ENCODE peak calls at places on chromosomes 3 and 15, in four cellular contexts. V is H9, T is mesenchymal stem cell, S is IMR-90. Z is an unnamed sample.
A peak's percentile ranks its signal among the peaks of the same experiment; 100 is the strongest.

GRCh38 chr15:80596521-80596976 is 98.6 kb upstream of the ABHD17C start:
- DNase-seq in S (peak; percentile 18), T (no peak), V (no peak), Z (no peak)

GRCh38 chr15:78004222-78004727 is 73.2 kb downstream of the TBC1D2B start:
- DNase-seq in V (no peak), S (no peak), T (no peak), Z (no peak)

GRCh38 chr15:51939216-51939615 is 32.4 kb downstream of the LEO1 start:
- DNase-seq in T (no peak), S (no peak), V (no peak), Z (no peak)

GRCh38 chr3:123790254-123791072 is 93.7 kb downstream of the MYLK start:
- DNase-seq in V (no peak), S (peak; percentile 34), T (peak; percentile 74), Z (no peak)

GRCh38 chr15:63246691-63247464 is 30.5 kb upstream of the APH1B start:
- DNase-seq in T (peak; percentile 92), V (no peak), S (peak; percentile 91), Z (no peak)

GRCh38 chr3:35602395-35602936 is 36.9 kb upstream of the ARPP21 start:
- DNase-seq in T (no peak), S (no peak), V (no peak), Z (no peak)

GRCh38 chr15:70271422-70272088 is 173.8 kb upstream of the TLE3 start:
- DNase-seq in T (peak; percentile 97), S (peak; percentile 95), V (no peak), Z (peak; percentile 43)

GRCh38 chr15:73686781-73687256 is 2.6 kb downstream of the CD276 start:
- DNase-seq in T (peak; percentile 97), V (no peak), S (peak; percentile 97), Z (no peak)

GRCh38 chr3:43769097-43769470 is 78.3 kb downstream of the ABHD5 start:
- DNase-seq in V (no peak), T (no peak), S (no peak), Z (no peak)

GRCh38 chr3:168988867-168989266 is 674.6 kb downstream of the MECOM start:
- DNase-seq in T (no peak), V (no peak), S (no peak), Z (no peak)

GRCh38 chr15:68335251-68335650 is 57.7 kb downstream of the FEM1B start:
- DNase-seq in T (no peak), S (no peak), V (no peak), Z (no peak)

GRCh38 chr15:70936326-70936725 is 43.7 kb downstream of the LRRC49 start:
- DNase-seq in S (peak; percentile 21), V (no peak), T (no peak), Z (no peak)

GRCh38 chr15:71171195-71171594 is 55.9 kb downstream of the THSD4 start:
- DNase-seq in T (no peak), V (no peak), S (no peak), Z (no peak)

GRCh38 chr3:114147281-114147680 is 31.6 kb downstream of the DRD3 start:
- DNase-seq in T (no peak), S (no peak), V (peak; percentile 60), Z (no peak)

GRCh38 chr3:13244695-13245449 is 171.6 kb upstream of the IQSEC1 start:
- DNase-seq in T (no peak), S (no peak), V (no peak), Z (no peak)

GRCh38 chr3:24523195-24523594 is 28.5 kb upstream of the THRB start:
- DNase-seq in V (no peak), S (no peak), T (no peak), Z (no peak)
- H2AK5ac ChIP-seq in V (no peak overlapping the region), S (no peak overlapping the region), T (no peak overlapping the region), Z (no peak overlapping the region)

GRCh38 chr15:67176195-67176971 is 78.1 kb downstream of the AAGAB start:
- DNase-seq in V (no peak), T (peak; percentile 26), S (no peak), Z (no peak)

GRCh38 chr15:67174864-67175573 is 79.4 kb downstream of the AAGAB start:
- DNase-seq in V (no peak), S (peak; percentile 68), T (peak; percentile 79), Z (no peak)

GRCh38 chr15:67174446-67174845 is 80.0 kb downstream of the AAGAB start:
- DNase-seq in V (no peak), T (no peak), S (no peak), Z (no peak)

GRCh38 chr15:67173786-67174185 is 80.7 kb downstream of the AAGAB start:
- DNase-seq in S (no peak), T (no peak), V (no peak), Z (no peak)

GRCh38 chr15:67175643-67176071 is 78.8 kb downstream of the AAGAB start:
- DNase-seq in V (no peak), S (peak; percentile 69), T (peak; percentile 93), Z (no peak)
- H3K27ac ChIP-seq in V (no peak overlapping the region), S (peak overlapping the region; percentile 78), T (no peak overlapping the region), Z (no peak overlapping the region)

DNA sequence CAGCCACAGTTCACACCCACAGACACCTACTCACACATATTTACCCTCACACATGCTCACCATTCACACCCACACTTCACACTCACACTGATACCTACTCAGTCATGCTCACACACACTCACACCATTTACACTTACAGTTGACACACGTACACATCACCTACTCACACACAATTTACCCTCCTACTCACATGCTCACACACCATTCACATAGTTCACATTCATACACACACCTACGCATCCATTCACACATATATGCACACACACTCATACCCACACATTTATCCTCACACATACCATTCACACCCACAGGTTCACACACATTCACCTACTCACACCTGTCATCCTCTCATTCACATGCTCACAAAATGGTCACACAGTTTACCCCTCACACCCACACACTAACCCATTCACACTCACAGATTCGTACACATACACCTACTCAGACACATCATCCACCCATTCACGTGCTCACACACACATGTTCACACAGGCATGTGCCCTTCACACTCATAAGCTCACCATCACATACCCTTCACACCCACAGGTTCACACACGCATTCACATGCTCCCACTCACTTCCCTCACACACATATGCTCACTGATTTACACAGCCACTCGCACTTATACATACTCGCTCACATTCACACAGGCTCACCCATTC is 42.3 kb downstream of the HMCES start:
- DNase-seq in S (no peak), V (no peak), T (no peak), Z (no peak)
- H2AK5ac ChIP-seq in S (no peak overlapping the region), V (no peak overlapping the region), T (no peak overlapping the region), Z (no peak overlapping the region)

GRCh38 chr3:37544869-37545352 is 316.8 kb upstream of the CTDSPL start:
- DNase-seq in S (no peak), T (no peak), V (no peak), Z (no peak)
- H3K27ac ChIP-seq in S (no peak overlapping the region), T (no peak overlapping the region), V (no peak overlapping the region), Z (no peak overlapping the region)

DNA sequence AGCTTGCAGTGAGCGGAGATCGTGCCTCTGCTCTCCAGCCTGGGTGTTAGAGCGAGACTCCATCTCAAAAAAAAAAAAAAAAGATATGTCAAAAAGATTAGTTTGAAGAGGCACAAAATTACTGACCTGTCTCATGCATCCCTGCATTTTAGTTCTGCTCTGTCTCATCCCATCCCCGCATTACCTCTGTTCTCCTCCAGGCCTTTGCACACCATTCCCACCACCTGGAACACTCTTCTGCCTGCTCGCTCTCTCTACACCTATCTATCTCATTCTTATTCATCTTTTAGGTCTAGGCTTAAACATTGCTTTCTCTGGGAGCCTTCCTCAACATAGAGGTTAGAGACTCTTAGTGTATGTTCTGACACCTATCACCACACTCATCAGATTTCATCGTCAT is 32.9 kb upstream of the ZNF770 start:
- DNase-seq in S (no peak), T (no peak), V (no peak), Z (no peak)
- H2AK5ac ChIP-seq in S (no peak overlapping the region), T (no peak overlapping the region), V (no peak overlapping the region), Z (no peak overlapping the region)

DNA sequence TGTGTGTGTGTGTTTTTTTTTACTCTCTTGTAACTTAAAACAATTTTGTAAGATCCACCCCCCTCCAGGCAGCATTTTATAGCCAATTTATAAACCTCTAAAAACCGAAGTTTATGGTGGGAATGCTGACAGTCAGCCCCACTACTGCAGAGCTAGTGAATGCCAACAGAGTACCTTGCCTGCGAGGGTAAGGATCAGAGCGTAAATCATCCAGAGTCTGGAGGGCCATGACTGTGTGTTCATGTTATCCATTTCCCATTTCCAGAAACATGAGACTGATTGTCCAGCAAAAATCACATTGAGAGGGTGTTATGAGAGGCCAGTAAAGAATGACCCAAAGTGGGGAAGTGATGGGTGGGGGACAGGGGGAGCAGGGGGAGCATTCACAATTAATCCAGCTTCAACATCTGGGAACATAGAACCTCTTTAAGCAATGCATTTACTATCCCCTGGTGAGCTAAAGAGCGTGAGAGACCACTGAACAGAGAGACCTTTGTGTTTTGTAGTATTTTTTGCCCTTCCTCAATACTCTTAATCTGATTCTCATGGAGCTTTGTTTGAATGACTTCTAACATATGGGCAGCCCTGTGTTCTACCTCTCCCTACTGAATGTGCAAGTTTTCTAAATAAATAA is 464.5 kb downstream of the RBMS3 start:
- DNase-seq in V (no peak), T (no peak), S (no peak), Z (no peak)
- H3K27ac ChIP-seq in V (no peak overlapping the region), T (no peak overlapping the region), S (no peak overlapping the region), Z (no peak overlapping the region)

DNA sequence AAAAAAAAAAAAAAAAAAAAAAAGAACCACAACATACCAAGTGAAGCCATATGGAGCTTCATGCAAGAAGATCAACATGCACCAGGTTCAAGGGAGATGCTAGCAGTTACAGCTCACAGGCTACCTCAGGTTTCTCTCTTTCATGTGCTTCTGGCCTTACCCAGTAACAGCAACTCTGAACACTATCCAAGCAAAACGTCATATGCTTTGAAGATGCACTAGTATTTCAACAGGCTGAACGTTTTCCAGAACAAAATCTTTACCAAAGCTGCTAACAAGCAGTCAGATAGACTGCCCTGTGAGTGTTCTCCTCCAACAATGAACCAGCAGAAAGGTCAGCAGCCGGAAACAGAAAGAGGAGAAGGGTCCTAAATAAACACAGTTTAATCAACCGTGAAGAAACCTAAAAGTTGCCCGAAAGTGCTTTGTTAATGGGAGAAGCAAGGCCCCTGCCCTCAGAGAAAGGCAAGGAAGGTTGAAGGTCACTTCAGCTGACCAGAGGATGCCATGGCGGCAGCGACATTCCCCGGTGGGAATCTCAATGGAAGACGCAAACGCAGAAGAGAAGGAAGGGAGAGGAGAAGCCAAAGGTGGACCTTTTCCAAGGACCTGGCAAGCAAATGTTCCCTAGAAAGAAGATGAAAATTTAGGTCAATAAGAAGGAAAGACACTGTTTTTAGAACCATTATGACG is 80.1 kb downstream of the CCNL1 start:
- DNase-seq in T (peak; percentile 17), S (no peak), V (no peak), Z (peak; percentile 57)
- H2AK5ac ChIP-seq in T (peak overlapping the region; percentile 33), S (peak overlapping the region; percentile 2), V (no peak overlapping the region), Z (no peak overlapping the region)